ENCODE peak calls at places on chromosomes 6 and 20, in four cellular contexts. K is HCT116, O is HepG2, W is K562. C is an unnamed sample.

GRCh38 chr20:51327251-51327841 is 215.2 kb downstream of the NFATC2 start:
- DNase-seq in W (no peak), K (no peak), O (no peak), C (no peak)

GRCh38 chr6:11710968-11711643 is 67.5 kb downstream of the ADTRP start:
- DNase-seq in W (no peak), O (no peak), K (no peak), C (no peak)

GRCh38 chr20:39829255-39829654 is 859.8 kb downstream of the MAFB start:
- DNase-seq in W (no peak), K (no peak), O (no peak), C (no peak)

GRCh38 chr20:44295995-44296394 is 15.0 kb downstream of the FITM2 start:
- DNase-seq in O (no peak), K (no peak), W (no peak), C (no peak)

GRCh38 chr6:8082954-8083858 is 19.0 kb upstream of the BLOC1S5 start:
- DNase-seq in K (peak), W (no peak), O (no peak), C (no peak)

GRCh38 chr6:36545767-36546663 is 1.3 kb downstream of the STK38 start:
- DNase-seq in W (peak), K (no peak), O (no peak), C (no peak)

GRCh38 chr6:129312865-129313264 is 397.1 kb downstream of the ARHGAP18 start:
- DNase-seq in W (no peak), O (no peak), K (peak), C (no peak)

GRCh38 chr20:41249371-41249770 is 68.2 kb downstream of the ZHX3 start:
- DNase-seq in K (no peak), W (no peak), O (no peak), C (no peak)

GRCh38 chr6:157800420-157801237 is 22.4 kb upstream of the SNX9 start:
- DNase-seq in O (no peak), K (no peak), W (no peak), C (no peak)

GRCh38 chr6:99780556-99780885 is 173.9 kb downstream of the PRDM13 start:
- DNase-seq in W (no peak), O (no peak), K (no peak), C (no peak)

GRCh38 chr6:129104131-129104530 is 221.2 kb downstream of the LAMA2 start:
- DNase-seq in K (no peak), O (no peak), W (no peak), C (no peak)

GRCh38 chr6:112190164-112190563 is 64.2 kb downstream of the LAMA4 start:
- DNase-seq in W (no peak), O (no peak), K (no peak), C (no peak)

GRCh38 chr6:109767961-109768360 is 76.9 kb downstream of the FIG4 start:
- DNase-seq in O (no peak), K (no peak), W (no peak), C (no peak)

GRCh38 chr6:44697333-44697732 is 309.8 kb downstream of the CDC5L start:
- DNase-seq in W (no peak), O (no peak), K (no peak), C (no peak)

GRCh38 chr6:111791415-111791814 is 81.8 kb downstream of the FYN start:
- DNase-seq in K (no peak), W (no peak), O (no peak), C (no peak)

GRCh38 chr6:129577691-129578090 is 132.3 kb downstream of the ARHGAP18 start:
- DNase-seq in O (no peak), K (no peak), W (no peak), C (no peak)

GRCh38 chr6:145147559-145147958 is 587.8 kb downstream of the EPM2A start:
- DNase-seq in W (no peak), K (no peak), O (no peak), C (no peak)

GRCh38 chr6:47103931-47104330 is 61.8 kb upstream of the ADGRF1 start:
- DNase-seq in O (no peak), K (no peak), W (no peak), C (no peak)

GRCh38 chr20:18166241-18166881 is 28.7 kb downstream of the KAT14 start:
- DNase-seq in W (no peak), O (no peak), K (no peak), C (no peak)

GRCh38 chr6:90397047-90397446 is 100.4 kb upstream of the BACH2 start:
- DNase-seq in K (no peak), W (peak), O (no peak), C (no peak)

GRCh38 chr6:90402831-90403192 is 106.2 kb upstream of the BACH2 start:
- DNase-seq in K (no peak), O (no peak), W (no peak), C (no peak)

GRCh38 chr6:90399970-90400369 is 103.3 kb upstream of the BACH2 start:
- DNase-seq in O (no peak), K (no peak), W (no peak), C (no peak)

GRCh38 chr6:90401933-90402830 is 105.5 kb upstream of the BACH2 start:
- DNase-seq in K (no peak), O (no peak), W (no peak), C (no peak)

DNA sequence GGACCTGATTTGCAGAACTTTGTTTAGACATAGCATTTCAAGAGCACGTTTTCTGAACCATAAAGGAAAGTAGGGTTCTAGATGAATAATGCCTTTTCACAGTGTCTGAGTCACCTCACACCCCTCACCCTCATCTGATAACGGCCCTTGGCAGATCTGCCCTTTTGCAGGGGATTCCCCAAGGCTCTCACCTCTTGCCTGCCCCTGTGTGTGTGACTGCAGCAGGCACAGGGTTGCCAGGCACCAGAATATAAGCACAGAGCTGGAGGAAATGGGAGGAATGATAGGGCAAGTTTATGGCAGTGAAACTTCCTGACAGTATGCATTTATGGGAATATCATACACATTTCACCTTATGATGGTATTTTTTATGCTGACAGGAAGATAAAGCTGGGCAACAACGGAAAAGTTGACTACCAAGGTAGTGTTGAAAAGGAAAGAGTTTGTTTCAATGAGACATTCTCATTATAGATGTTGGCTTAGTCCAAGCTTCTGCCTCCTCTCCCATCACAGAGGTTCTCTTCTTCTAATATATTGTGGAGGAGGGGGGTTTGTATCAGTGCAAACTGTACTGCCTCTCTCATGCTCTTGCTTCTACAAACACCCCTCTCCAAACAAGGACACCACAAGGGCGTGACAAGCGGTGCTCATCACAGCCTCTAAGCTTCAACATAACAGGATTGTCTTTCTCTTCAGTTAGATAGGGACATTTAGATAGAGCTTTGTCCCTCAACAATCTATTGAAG is 101.5 kb upstream of the BACH2 start:
- DNase-seq in W (peak), O (no peak), K (no peak), C (no peak)
- TF ChIP-seq SIN3A in W (no peak), O (no peak), K (no peak), C (no peak)

GRCh38 chr6:16128759-16129622 is at the start of gene MYLIP:
- DNase-seq in K (peak), W (peak), O (peak), C (no peak)
- TF ChIP-seq REST in K (no peak), W (peak), O (peak), C (no peak)

DNA sequence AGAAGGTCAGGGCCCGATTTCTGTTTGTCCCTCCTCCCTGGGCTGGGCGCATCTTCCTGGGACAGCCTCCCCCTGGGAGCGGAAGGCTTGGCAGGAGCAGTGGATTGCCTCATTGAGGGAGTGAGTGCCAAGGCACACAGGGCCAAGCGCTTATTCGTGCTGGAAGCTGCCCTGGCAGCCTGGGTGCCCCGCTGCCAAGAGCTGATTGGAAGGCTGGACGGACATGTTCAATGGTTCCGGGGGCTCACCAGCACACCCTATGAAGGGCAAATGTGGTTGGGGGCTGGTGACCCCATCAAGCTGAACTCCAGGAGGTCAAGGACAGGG is 10.3 kb upstream of the ZNF831 start:
- DNase-seq in W (no peak), O (no peak), K (no peak), C (no peak)
- TF ChIP-seq TCF7L2 in W (no peak), O (no peak), K (no peak), C (no peak)

GRCh38 chr6:137271245-137272183 is 52.3 kb upstream of the IFNGR1 start:
- DNase-seq in O (peak), W (peak), K (peak), C (peak)
- TF ChIP-seq SIN3A in O (no peak), W (no peak), K (no peak), C (no peak)

GRCh38 chr20:49216991-49217578 is 2.1 kb upstream of the DDX27 start:
- DNase-seq in K (peak), O (peak), W (peak), C (peak)

GRCh38 chr20:49214546-49214945 is 4.7 kb upstream of the DDX27 start:
- DNase-seq in K (no peak), W (no peak), O (no peak), C (no peak)

GRCh38 chr20:49215232-49215631 is 4.0 kb upstream of the DDX27 start:
- DNase-seq in W (no peak), K (no peak), O (no peak), C (no peak)

GRCh38 chr20:49219924-49220831 is 962 bp downstream of the DDX27 start:
- DNase-seq in K (no peak), O (no peak), W (no peak), C (no peak)

GRCh38 chr20:49219091-49219923 is at the start of gene DDX27:
- DNase-seq in W (peak), O (peak), K (peak), C (peak)
- TF ChIP-seq REST in W (no peak), O (peak), K (no peak), C (peak)

GRCh38 chr6:131257104-131257503 is 121.8 kb downstream of the AKAP7 start:
- DNase-seq in K (no peak), O (no peak), W (no peak), C (no peak)

GRCh38 chr6:131255911-131256310 is 120.6 kb downstream of the AKAP7 start:
- DNase-seq in O (no peak), W (no peak), K (no peak), C (no peak)

GRCh38 chr6:131262060-131262459 is 126.8 kb downstream of the AKAP7 start:
- DNase-seq in K (peak), O (peak), W (no peak), C (no peak)

GRCh38 chr6:131258010-131258652 is 122.9 kb downstream of the AKAP7 start:
- DNase-seq in K (no peak), W (no peak), O (no peak), C (no peak)

DNA sequence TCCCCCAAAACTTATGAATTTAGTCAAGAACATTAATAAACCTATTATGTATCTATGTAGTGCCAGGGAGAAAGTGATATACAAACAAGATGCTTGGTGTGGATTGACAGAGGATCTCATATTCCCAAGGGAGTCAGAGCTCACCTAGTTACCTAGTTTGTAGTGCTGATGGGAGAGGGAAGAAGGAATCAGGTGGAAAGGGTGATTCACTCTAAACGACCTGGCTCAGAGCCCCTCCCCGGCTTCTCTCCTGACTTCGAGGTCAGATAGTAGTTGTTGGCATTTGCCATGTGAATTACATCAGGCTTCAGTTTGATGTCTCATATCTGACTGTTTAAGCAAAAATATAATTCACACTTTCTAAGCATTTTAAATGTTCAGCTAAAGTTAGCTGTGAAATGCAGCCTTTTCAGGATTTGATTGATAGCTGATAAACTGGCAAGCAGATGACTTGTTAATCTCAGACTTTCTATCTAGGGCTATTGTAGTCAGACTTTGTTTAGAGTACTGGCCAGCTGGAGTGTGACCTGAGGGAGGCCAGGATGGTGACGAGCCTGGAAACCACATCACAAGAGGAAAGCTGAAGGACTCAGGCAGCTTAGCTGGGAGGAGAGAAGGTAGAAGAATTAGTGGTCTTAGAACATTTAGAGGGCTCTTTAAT is 123.7 kb downstream of the AKAP7 start:
- DNase-seq in W (no peak), O (no peak), K (peak), C (no peak)
- TF ChIP-seq TCF7L2 in W (no peak), O (no peak), K (no peak), C (peak)

DNA sequence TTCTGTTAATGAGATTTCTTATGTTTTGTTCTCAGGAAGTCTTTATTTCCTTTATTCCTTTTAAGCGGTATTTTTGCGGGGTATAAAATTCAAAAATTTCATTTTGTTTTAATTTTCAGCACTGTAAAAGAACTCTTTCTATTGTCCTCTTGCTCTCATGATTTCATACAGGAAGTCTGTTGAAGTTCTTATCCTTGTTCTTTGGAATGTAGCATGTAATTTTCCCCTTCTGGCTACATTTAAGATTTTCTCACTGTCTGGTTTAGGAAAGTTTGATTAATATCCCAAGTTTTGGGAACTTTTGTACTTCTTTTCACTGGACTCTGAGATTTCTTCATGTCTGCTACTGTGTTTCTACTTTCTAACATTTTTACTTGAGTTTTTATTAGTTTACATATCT is 581.4 kb upstream of the GJE1 start:
- DNase-seq in K (no peak), W (no peak), O (no peak), C (no peak)
- TF ChIP-seq SIN3A in K (no peak), W (no peak), O (no peak), C (no peak)

DNA sequence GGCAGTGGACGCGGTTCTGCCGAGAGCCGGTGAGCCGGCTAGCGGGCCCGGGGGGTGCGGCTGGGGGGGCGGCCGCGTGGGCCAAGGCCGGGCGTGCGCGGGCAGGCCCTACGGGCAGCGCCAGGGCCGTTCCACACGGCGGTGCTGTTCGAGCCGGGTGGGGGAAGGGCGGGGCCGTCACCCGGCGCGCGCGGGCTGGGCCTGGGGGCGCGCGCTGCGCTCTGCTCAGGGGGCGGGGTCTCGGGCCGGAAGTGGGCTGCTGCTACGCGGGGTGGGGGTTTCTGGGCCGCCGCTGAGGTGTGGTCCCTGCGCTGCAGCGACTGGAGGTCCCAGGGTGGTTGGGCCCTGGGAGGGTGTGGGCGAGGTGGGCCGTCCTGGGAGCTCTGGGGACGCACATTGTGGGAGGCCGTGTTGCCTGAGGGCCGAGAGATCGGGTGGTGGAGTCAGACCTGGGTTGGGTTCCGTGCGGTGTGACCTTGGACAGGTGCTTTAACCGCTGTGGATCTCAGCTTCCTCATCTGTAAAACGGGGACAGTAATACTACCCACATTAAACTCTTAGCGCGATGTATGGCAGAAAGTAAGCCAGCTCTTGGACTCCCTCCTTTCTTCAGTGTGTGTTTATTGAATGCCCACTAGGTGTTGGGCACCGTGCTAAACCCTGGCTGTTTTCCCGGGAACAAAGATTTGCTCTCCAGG is 395 bp downstream of the MAPRE1 start:
- DNase-seq in W (peak), O (peak), K (peak), C (no peak)
- TF ChIP-seq REST in W (no peak), O (peak), K (no peak), C (no peak)

GRCh38 chr20:53736757-53737403 is 143.2 kb upstream of the ZNF217 start:
- DNase-seq in K (no peak), O (no peak), W (no peak), C (peak)
- TF ChIP-seq TCF7L2 in K (no peak), O (no peak), W (no peak), C (no peak)

GRCh38 chr6:159829515-159829914 is 29.4 kb downstream of the PNLDC1 start:
- DNase-seq in W (no peak), K (no peak), O (no peak), C (no peak)

GRCh38 chr6:159828074-159828473 is 28.0 kb downstream of the PNLDC1 start:
- DNase-seq in O (no peak), K (no peak), W (no peak), C (no peak)

GRCh38 chr6:159826004-159826403 is 25.9 kb downstream of the PNLDC1 start:
- DNase-seq in K (no peak), W (no peak), O (no peak), C (no peak)

GRCh38 chr6:159823953-159824352 is 23.9 kb downstream of the PNLDC1 start:
- DNase-seq in K (no peak), O (no peak), W (no peak), C (no peak)

GRCh38 chr6:159826968-159827647 is 27.0 kb downstream of the PNLDC1 start:
- DNase-seq in K (no peak), W (no peak), O (no peak), C (no peak)
- TF ChIP-seq SIN3A in K (no peak), W (no peak), O (no peak), C (no peak)